ENCODE peak calls at places on chromosomes 16 and 17, in nine cellular contexts. I, O, L, W, H, U, J, Z and F are unnamed samples.

GRCh38 chr17:77381185-77381700 is 240.5 kb downstream of the SEC14L1 start:
- DNase-seq in I (no peak), O (no peak), L (no peak), W (no peak), H (no peak), U (no peak), J (no peak), Z (no peak), F (no peak)

GRCh38 chr17:73952498-73953205 is 250.8 kb upstream of the RPL38 start:
- DNase-seq in I (peak), O (no peak), L (peak), W (peak), H (peak), U (peak), J (peak), Z (peak), F (peak)

GRCh38 chr16:4864728-4865127 is 17.4 kb downstream of the UBN1 start:
- DNase-seq in I (no peak), O (no peak), L (no peak), W (no peak), H (no peak), U (no peak), J (no peak), Z (no peak), F (no peak)

GRCh38 chr16:54177052-54177856 is 109.3 kb downstream of the IRX3 start:
- DNase-seq in I (no peak), O (no peak), L (no peak), W (no peak), H (no peak), U (no peak), J (no peak), Z (no peak), F (no peak)

GRCh38 chr17:75832164-75832651 is 12.0 kb downstream of the UNC13D start:
- DNase-seq in I (peak), O (no peak), L (peak), W (no peak), H (no peak), U (peak), J (peak), Z (peak), F (no peak)

GRCh38 chr17:41464682-41465081 is 2.5 kb downstream of the KRT32 start:
- DNase-seq in I (peak), O (peak), L (peak), W (no peak), H (no peak), U (no peak), J (no peak), Z (peak), F (no peak)

GRCh38 chr16:49890876-49891275 is 35.0 kb upstream of the ZNF423 start:
- DNase-seq in I (no peak), O (no peak), L (no peak), W (no peak), H (peak), U (peak), J (peak), Z (no peak), F (no peak)

GRCh38 chr17:50072130-50072529 is 16.2 kb downstream of the ITGA3 start:
- DNase-seq in I (no peak), O (no peak), L (no peak), W (no peak), H (no peak), U (no peak), J (no peak), Z (no peak), F (no peak)

GRCh38 chr16:57720142-57720575 is 15.4 kb upstream of the KATNB1 start:
- DNase-seq in I (peak), O (peak), L (peak), W (no peak), H (no peak), U (peak), J (peak), Z (no peak), F (peak)

GRCh38 chr16:55552621-55553020 is 13.9 kb upstream of the CAPNS2 start:
- DNase-seq in I (peak), O (no peak), L (peak), W (no peak), H (no peak), U (no peak), J (no peak), Z (no peak), F (no peak)

GRCh38 chr17:81334987-81335386 is 39.9 kb upstream of the SLC38A10 start:
- DNase-seq in I (no peak), O (no peak), L (no peak), W (no peak), H (no peak), U (no peak), J (no peak), Z (no peak), F (no peak)